ENCODE peak calls at places on chromosome 1, in four cellular contexts. I, W, F and N are unnamed samples.
A peak's percentile ranks its signal among the peaks of the same experiment; 100 is the strongest.

GRCh38 chr1:31753623-31754349 is 10.4 kb downstream of the ADGRB2 start:
- DNase-seq in I (no peak), F (peak; percentile 59), W (peak; percentile 80), N (peak; percentile 33)

GRCh38 chr1:240965581-240966091 is 353.7 kb upstream of the GREM2 start:
- DNase-seq in F (no peak), W (no peak), I (no peak), N (no peak)

GRCh38 chr1:2235300-2235998 is 7.3 kb downstream of the SKI start:
- DNase-seq in I (no peak), W (no peak), F (no peak), N (no peak)

GRCh38 chr1:91569411-91570104 is 68.9 kb downstream of the CDC7 start:
- DNase-seq in F (peak; percentile 90), W (peak; percentile 55), I (peak; percentile 46), N (no peak)

GRCh38 chr1:234998174-234998741 is 130.4 kb downstream of the TOMM20 start:
- DNase-seq in F (peak; percentile 50), I (peak; percentile 78), W (peak; percentile 89), N (no peak)

GRCh38 chr1:121558514-121558913 is 373.7 kb downstream of the SRGAP2C start:
- DNase-seq in I (peak; percentile 29), F (peak; percentile 75), W (no peak), N (no peak)

GRCh38 chr1:66436378-66437135 is 97.4 kb upstream of the SGIP1 start:
- DNase-seq in F (peak; percentile 70), I (peak; percentile 41), W (no peak), N (no peak)

GRCh38 chr1:28297826-28298225 is 31.0 kb upstream of the MED18 start:
- DNase-seq in W (no peak), F (no peak), I (no peak), N (no peak)

GRCh38 chr1:240492832-240493440 is 119.0 kb downstream of the GREM2 start:
- DNase-seq in I (peak; percentile 87), W (peak; percentile 33), F (peak; percentile 57), N (no peak)

GRCh38 chr1:7538033-7538432 is 233.1 kb upstream of the VAMP3 start:
- DNase-seq in I (peak; percentile 54), F (peak; percentile 20), W (no peak), N (no peak)

GRCh38 chr1:67645495-67646144 is 39.4 kb upstream of the GADD45A start:
- DNase-seq in I (peak; percentile 43), W (peak; percentile 62), F (peak; percentile 74), N (no peak)

GRCh38 chr1:183159960-183160359 is 26.1 kb upstream of the LAMC2 start:
- DNase-seq in W (peak; percentile 91), I (peak; percentile 95), F (no peak), N (no peak)

GRCh38 chr1:54339126-54339525 is 67.1 kb downstream of the SSBP3 start:
- DNase-seq in F (peak; percentile 33), I (no peak), W (no peak), N (no peak)

GRCh38 chr1:200890027-200890426 is 4.7 kb upstream of the INAVA start:
- DNase-seq in I (no peak), F (no peak), W (no peak), N (no peak)

GRCh38 chr1:163055531-163055930 is 13.6 kb upstream of the RGS4 start:
- DNase-seq in F (no peak), W (no peak), I (no peak), N (no peak)

GRCh38 chr1:29356663-29357062 is 120.3 kb downstream of the PTPRU start:
- DNase-seq in F (no peak), I (no peak), W (peak; percentile 21), N (no peak)

GRCh38 chr1:228228601-228229074 is 20.8 kb downstream of the OBSCN start:
- DNase-seq in F (peak; percentile 94), I (peak; percentile 45), W (no peak), N (no peak)

GRCh38 chr1:65164633-65165032 is 16.6 kb downstream of the AK4 start:
- DNase-seq in W (no peak), I (no peak), F (peak; percentile 54), N (no peak)

GRCh38 chr1:3898994-3899775 is 887 bp downstream of the C1orf174 start:
- DNase-seq in I (peak; percentile 24), W (no peak), F (peak; percentile 7), N (no peak)

GRCh38 chr1:14704846-14705245 is 106.4 kb downstream of the KAZN start:
- DNase-seq in W (no peak), I (no peak), F (no peak), N (no peak)
- H3K9me3 ChIP-seq in W (no peaks in the 10 kb centered on the region), I (no peaks in the 10 kb centered on the region), F (no peaks in the 10 kb centered on the region), N (peaks cover 34% of the 10 kb centered on the region)

GRCh38 chr1:211324992-211325775 is 1.4 kb upstream of the TRAF5 start:
- DNase-seq in I (no peak), W (no peak), F (no peak), N (no peak)
- TF ChIP-seq CTCF in I (no peak), W (no peak), F (no peak), N (peak; percentile 11)

GRCh38 chr1:152768847-152769533 is 6.0 kb upstream of the LCE1F start:
- DNase-seq in W (no peak), I (no peak), F (no peak), N (no peak)
- H3K9me3 ChIP-seq in W (no peaks in the 10 kb centered on the region), I (no peaks in the 10 kb centered on the region), F (no peaks in the 10 kb centered on the region), N (no peaks in the 10 kb centered on the region)

DNA sequence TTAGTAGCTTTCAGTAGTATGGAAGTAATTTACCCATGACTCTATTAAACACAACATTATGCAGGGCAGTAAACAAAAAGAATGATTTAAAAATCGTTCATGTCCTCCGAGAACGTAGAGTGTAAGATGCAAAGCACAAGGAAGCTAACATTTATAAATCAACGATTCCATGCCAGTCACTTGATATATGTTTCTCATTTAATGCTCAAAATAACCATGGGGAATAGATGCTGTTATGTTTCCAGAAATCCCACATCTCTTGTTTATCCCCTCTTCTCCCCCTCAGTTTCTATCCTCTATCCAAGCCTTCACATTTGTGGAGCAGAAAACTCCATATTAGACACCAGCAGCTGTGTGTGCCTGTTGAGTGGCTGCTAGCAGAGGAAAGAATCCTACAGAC is 52.8 kb downstream of the LBR start:
- DNase-seq in W (no peak), I (no peak), F (no peak), N (no peak)
- TF ChIP-seq CTCF in W (no peak), I (no peak), F (no peak), N (no peak)

GRCh38 chr1:105208581-105208980 is 1458.9 kb downstream of the AMY1C start:
- DNase-seq in I (no peak), W (no peak), F (no peak), N (no peak)
- H3K9me3 ChIP-seq in I (no peaks in the 10 kb centered on the region), W (no peaks in the 10 kb centered on the region), F (no peaks in the 10 kb centered on the region), N (no peaks in the 10 kb centered on the region)

GRCh38 chr1:245209658-245210415 is 55.1 kb downstream of the KIF26B start:
- DNase-seq in F (peak; percentile 9), I (no peak), W (no peak), N (peak; percentile 32)
- TF ChIP-seq CTCF in F (no peak), I (no peak), W (no peak), N (no peak)